ENCODE peak calls at places on chromosomes 5 and 9, in eight cellular contexts. One of them, this sample, is unnamed.

GRCh38 chr9:109918359-109919163 is 138.6 kb downstream of the PALM2AKAP2 start:
- DNase-seq in SK-N-SH: no peak
- DNase-seq in HCT116: no peak
- DNase-seq in PC-3: no peak
- DNase-seq in hepatocyte: no peak
- DNase-seq in MM.1S: peak; percentile 95
- DNase-seq in OCI-LY7: peak; percentile 96
- DNase-seq in neural progenitor cell: no peak
- DNase-seq in this sample: no peak

GRCh38 chr5:55316842-55317241 is 9.1 kb downstream of the MTREX start:
- DNase-seq in PC-3: no peak
- DNase-seq in neural progenitor cell: no peak
- DNase-seq in hepatocyte: no peak
- DNase-seq in SK-N-SH: no peak
- DNase-seq in HCT116: no peak
- DNase-seq in OCI-LY7: no peak
- DNase-seq in MM.1S: no peak
- DNase-seq in this sample: no peak

GRCh38 chr5:176716320-176716719 is 69.0 kb downstream of the TSPAN17 start:
- DNase-seq in HCT116: peak; percentile 15
- DNase-seq in SK-N-SH: peak; percentile 66
- DNase-seq in OCI-LY7: no peak
- DNase-seq in MM.1S: no peak
- DNase-seq in PC-3: peak; percentile 88
- DNase-seq in neural progenitor cell: no peak
- DNase-seq in hepatocyte: peak; percentile 37
- DNase-seq in this sample: peak; percentile 65

GRCh38 chr5:134252671-134253070 is 26.8 kb upstream of the PPP2CA start:
- DNase-seq in MM.1S: no peak
- DNase-seq in SK-N-SH: no peak
- DNase-seq in HCT116: peak; percentile 74
- DNase-seq in PC-3: peak; percentile 81
- DNase-seq in hepatocyte: peak; percentile 53
- DNase-seq in neural progenitor cell: no peak
- DNase-seq in OCI-LY7: no peak
- DNase-seq in this sample: peak; percentile 95

GRCh38 chr9:79477955-79478751 is 93.6 kb upstream of the TLE4 start:
- DNase-seq in HCT116: no peak
- DNase-seq in MM.1S: no peak
- DNase-seq in PC-3: peak; percentile 24
- DNase-seq in SK-N-SH: peak; percentile 21
- DNase-seq in neural progenitor cell: peak; percentile 77
- DNase-seq in hepatocyte: peak; percentile 49
- DNase-seq in OCI-LY7: peak; percentile 25
- DNase-seq in this sample: peak; percentile 24

GRCh38 chr5:122815218-122815767 is 30.1 kb upstream of the SNX24 start:
- DNase-seq in HCT116: no peak
- DNase-seq in hepatocyte: no peak
- DNase-seq in PC-3: no peak
- DNase-seq in neural progenitor cell: no peak
- DNase-seq in OCI-LY7: no peak
- DNase-seq in MM.1S: no peak
- DNase-seq in SK-N-SH: no peak
- DNase-seq in this sample: no peak

GRCh38 chr9:126624912-126625311 is 11.2 kb downstream of the LMX1B start:
- DNase-seq in MM.1S: no peak
- DNase-seq in SK-N-SH: no peak
- DNase-seq in HCT116: no peak
- DNase-seq in hepatocyte: no peak
- DNase-seq in neural progenitor cell: peak; percentile 84
- DNase-seq in PC-3: no peak
- DNase-seq in OCI-LY7: no peak
- DNase-seq in this sample: no peak

GRCh38 chr5:63053019-63053638 is 474.5 kb downstream of the LRRC70 start:
- DNase-seq in PC-3: no peak
- DNase-seq in SK-N-SH: no peak
- DNase-seq in HCT116: no peak
- DNase-seq in hepatocyte: peak; percentile 39
- DNase-seq in neural progenitor cell: no peak
- DNase-seq in MM.1S: no peak
- DNase-seq in OCI-LY7: no peak
- DNase-seq in this sample: no peak

GRCh38 chr9:126392662-126393383 is 66.2 kb downstream of the MVB12B start:
- DNase-seq in SK-N-SH: no peak
- DNase-seq in PC-3: no peak
- DNase-seq in hepatocyte: no peak
- DNase-seq in MM.1S: no peak
- DNase-seq in OCI-LY7: no peak
- DNase-seq in neural progenitor cell: no peak
- DNase-seq in HCT116: no peak
- DNase-seq in this sample: no peak

GRCh38 chr9:111866976-111867375 is 29.6 kb upstream of the UGCG start:
- DNase-seq in HCT116: no peak
- DNase-seq in hepatocyte: no peak
- DNase-seq in OCI-LY7: no peak
- DNase-seq in neural progenitor cell: no peak
- DNase-seq in PC-3: peak; percentile 84
- DNase-seq in MM.1S: no peak
- DNase-seq in SK-N-SH: no peak
- DNase-seq in this sample: peak; percentile 71

GRCh38 chr5:72746736-72747135 is 69.7 kb upstream of the TNPO1 start:
- DNase-seq in HCT116: no peak
- DNase-seq in MM.1S: no peak
- DNase-seq in SK-N-SH: no peak
- DNase-seq in hepatocyte: no peak
- DNase-seq in neural progenitor cell: no peak
- DNase-seq in OCI-LY7: no peak
- DNase-seq in PC-3: no peak
- DNase-seq in this sample: no peak

GRCh38 chr9:130897848-130898551 is 1.4 kb upstream of the QRFP start:
- DNase-seq in HCT116: no peak
- DNase-seq in OCI-LY7: no peak
- DNase-seq in hepatocyte: no peak
- DNase-seq in SK-N-SH: peak; percentile 70
- DNase-seq in neural progenitor cell: no peak
- DNase-seq in PC-3: no peak
- DNase-seq in MM.1S: no peak
- DNase-seq in this sample: no peak
- TF ChIP-seq EZH2phosphoT487 in HCT116: no peak
- TF ChIP-seq EZH2phosphoT487 in OCI-LY7: no peak
- TF ChIP-seq EZH2phosphoT487 in hepatocyte: no peak
- TF ChIP-seq EZH2phosphoT487 in SK-N-SH: no peak
- TF ChIP-seq EZH2phosphoT487 in neural progenitor cell: no peak
- TF ChIP-seq EZH2phosphoT487 in PC-3: no peak
- TF ChIP-seq EZH2phosphoT487 in MM.1S: no peak
- TF ChIP-seq EZH2phosphoT487 in this sample: no peak

GRCh38 chr5:8945972-8946371 is 599.9 kb downstream of the SEMA5A start:
- DNase-seq in HCT116: no peak
- DNase-seq in neural progenitor cell: no peak
- DNase-seq in hepatocyte: no peak
- DNase-seq in MM.1S: no peak
- DNase-seq in SK-N-SH: no peak
- DNase-seq in OCI-LY7: no peak
- DNase-seq in PC-3: no peak
- DNase-seq in this sample: no peak
- H3K9me3 ChIP-seq in HCT116: peaks cover 33% of the 10 kb centered on the region
- H3K9me3 ChIP-seq in neural progenitor cell: no peaks in the 10 kb centered on the region
- H3K9me3 ChIP-seq in hepatocyte: no peaks in the 10 kb centered on the region
- H3K9me3 ChIP-seq in MM.1S: no peaks in the 10 kb centered on the region
- H3K9me3 ChIP-seq in SK-N-SH: no peaks in the 10 kb centered on the region
- H3K9me3 ChIP-seq in OCI-LY7: no peaks in the 10 kb centered on the region
- H3K9me3 ChIP-seq in PC-3: no peaks in the 10 kb centered on the region
- H3K9me3 ChIP-seq in this sample: no peaks in the 10 kb centered on the region

DNA sequence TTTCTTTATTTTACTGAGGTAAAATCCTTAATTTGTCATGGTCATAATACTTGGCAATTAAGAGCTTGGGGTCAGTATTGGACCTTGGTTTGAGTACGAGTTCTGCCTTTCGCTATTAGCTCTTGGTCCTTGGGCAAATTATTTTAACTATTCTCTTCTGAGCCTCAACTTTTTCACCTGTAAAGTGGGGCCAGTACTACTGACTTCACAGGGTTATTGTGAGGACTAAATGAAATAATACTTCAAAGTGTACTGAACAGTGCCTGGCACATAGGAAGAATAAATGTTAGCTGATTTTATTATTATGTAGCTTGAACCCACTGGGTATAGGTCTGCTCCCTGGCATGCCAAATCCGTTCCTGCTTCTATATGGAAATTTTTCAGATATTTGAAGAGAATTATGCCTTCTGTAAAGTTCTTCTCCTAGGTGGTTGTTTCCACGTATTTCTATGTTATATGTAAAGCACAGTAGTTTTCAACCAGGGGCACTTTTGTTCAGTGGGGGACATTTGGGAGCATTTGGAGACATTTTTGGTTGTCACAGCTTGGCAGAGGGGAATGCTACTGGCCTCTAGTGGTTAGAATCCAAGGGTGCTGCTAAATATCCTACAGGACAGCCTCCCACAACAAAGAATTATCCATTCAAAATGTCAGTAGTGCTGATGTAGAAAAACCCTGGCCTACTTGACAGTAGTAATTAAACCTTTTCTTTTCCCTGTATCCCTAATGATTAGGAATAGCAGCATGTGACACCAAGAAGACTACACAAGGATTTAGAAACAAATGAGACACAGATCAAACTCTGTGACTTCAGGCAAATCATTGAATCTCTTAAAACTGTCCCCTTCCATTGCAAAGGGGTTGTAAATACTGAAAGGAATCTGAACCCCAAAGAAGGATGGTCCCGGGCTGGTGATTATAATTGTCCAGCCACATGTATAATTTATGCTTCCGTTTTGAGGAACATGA is 4.5 kb downstream of the RCL1 start:
- DNase-seq in HCT116: peak; percentile 38
- DNase-seq in PC-3: peak; percentile 50
- DNase-seq in MM.1S: peak; percentile 42
- DNase-seq in OCI-LY7: peak; percentile 50
- DNase-seq in hepatocyte: peak; percentile 32
- DNase-seq in SK-N-SH: peak; percentile 51
- DNase-seq in neural progenitor cell: peak; percentile 70
- DNase-seq in this sample: peak; percentile 71
- TF ChIP-seq EZH2phosphoT487 in HCT116: no peak
- TF ChIP-seq EZH2phosphoT487 in PC-3: no peak
- TF ChIP-seq EZH2phosphoT487 in MM.1S: no peak
- TF ChIP-seq EZH2phosphoT487 in OCI-LY7: no peak
- TF ChIP-seq EZH2phosphoT487 in hepatocyte: no peak
- TF ChIP-seq EZH2phosphoT487 in SK-N-SH: no peak
- TF ChIP-seq EZH2phosphoT487 in neural progenitor cell: no peak
- TF ChIP-seq EZH2phosphoT487 in this sample: no peak

GRCh38 chr5:178902849-178903248 is 7.1 kb downstream of the ZFP2 start:
- DNase-seq in OCI-LY7: no peak
- DNase-seq in hepatocyte: no peak
- DNase-seq in PC-3: no peak
- DNase-seq in MM.1S: no peak
- DNase-seq in SK-N-SH: no peak
- DNase-seq in HCT116: no peak
- DNase-seq in neural progenitor cell: no peak
- DNase-seq in this sample: peak; percentile 31
- H3K9me3 ChIP-seq in OCI-LY7: no peaks in the 10 kb centered on the region
- H3K9me3 ChIP-seq in hepatocyte: peaks cover 35% of the 10 kb centered on the region
- H3K9me3 ChIP-seq in PC-3: peaks cover 27% of the 10 kb centered on the region
- H3K9me3 ChIP-seq in MM.1S: no peaks in the 10 kb centered on the region
- H3K9me3 ChIP-seq in SK-N-SH: peaks cover 15% of the 10 kb centered on the region
- H3K9me3 ChIP-seq in HCT116: peaks cover 4% of the 10 kb centered on the region
- H3K9me3 ChIP-seq in neural progenitor cell: peaks cover 12% of the 10 kb centered on the region
- H3K9me3 ChIP-seq in this sample: peaks cover 4% of the 10 kb centered on the region

GRCh38 chr9:21579209-21579608 is 97.1 kb upstream of the IFNE start:
- DNase-seq in PC-3: no peak
- DNase-seq in OCI-LY7: no peak
- DNase-seq in HCT116: no peak
- DNase-seq in neural progenitor cell: no peak
- DNase-seq in MM.1S: no peak
- DNase-seq in hepatocyte: no peak
- DNase-seq in SK-N-SH: no peak
- DNase-seq in this sample: peak; percentile 56

GRCh38 chr9:21574261-21574660 is 92.1 kb upstream of the IFNE start:
- DNase-seq in OCI-LY7: no peak
- DNase-seq in PC-3: no peak
- DNase-seq in MM.1S: no peak
- DNase-seq in SK-N-SH: no peak
- DNase-seq in hepatocyte: no peak
- DNase-seq in neural progenitor cell: no peak
- DNase-seq in HCT116: no peak
- DNase-seq in this sample: no peak

GRCh38 chr9:21579743-21580142 is 97.6 kb upstream of the IFNE start:
- DNase-seq in neural progenitor cell: no peak
- DNase-seq in MM.1S: no peak
- DNase-seq in SK-N-SH: no peak
- DNase-seq in OCI-LY7: no peak
- DNase-seq in hepatocyte: no peak
- DNase-seq in PC-3: no peak
- DNase-seq in HCT116: no peak
- DNase-seq in this sample: no peak

GRCh38 chr9:21580636-21581353 is 98.7 kb upstream of the IFNE start:
- DNase-seq in OCI-LY7: no peak
- DNase-seq in neural progenitor cell: no peak
- DNase-seq in HCT116: no peak
- DNase-seq in PC-3: peak; percentile 77
- DNase-seq in hepatocyte: peak; percentile 14
- DNase-seq in SK-N-SH: no peak
- DNase-seq in MM.1S: no peak
- DNase-seq in this sample: no peak

GRCh38 chr9:21576331-21577189 is 94.4 kb upstream of the IFNE start:
- DNase-seq in OCI-LY7: no peak
- DNase-seq in SK-N-SH: no peak
- DNase-seq in MM.1S: no peak
- DNase-seq in PC-3: peak; percentile 83
- DNase-seq in hepatocyte: peak; percentile 38
- DNase-seq in HCT116: peak; percentile 93
- DNase-seq in neural progenitor cell: peak; percentile 87
- DNase-seq in this sample: peak; percentile 95
- TF ChIP-seq EZH2phosphoT487 in OCI-LY7: no peak
- TF ChIP-seq EZH2phosphoT487 in SK-N-SH: no peak
- TF ChIP-seq EZH2phosphoT487 in MM.1S: no peak
- TF ChIP-seq EZH2phosphoT487 in PC-3: no peak
- TF ChIP-seq EZH2phosphoT487 in hepatocyte: no peak
- TF ChIP-seq EZH2phosphoT487 in HCT116: no peak
- TF ChIP-seq EZH2phosphoT487 in neural progenitor cell: peak; percentile 99
- TF ChIP-seq EZH2phosphoT487 in this sample: no peak

DNA sequence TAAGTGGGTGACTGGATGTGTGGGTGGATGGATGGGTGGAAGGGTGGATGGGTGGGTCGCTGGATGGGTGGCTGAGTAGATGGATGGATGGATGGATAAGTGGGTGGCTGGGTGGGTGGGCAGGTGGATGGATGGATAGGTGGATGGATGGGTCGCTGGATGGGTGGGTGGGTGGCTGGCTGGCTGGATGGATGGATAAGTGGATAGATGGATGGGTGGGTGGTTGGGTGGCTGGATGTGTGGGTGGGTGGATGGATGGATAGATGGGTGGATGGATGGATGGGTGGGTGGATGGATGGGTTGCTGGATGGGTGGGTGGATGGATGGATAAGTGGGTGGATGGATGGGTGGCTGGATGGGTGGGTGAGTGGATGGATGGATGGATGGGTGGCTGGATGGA is 27.3 kb upstream of the CEP72 start:
- DNase-seq in MM.1S: no peak
- DNase-seq in hepatocyte: no peak
- DNase-seq in SK-N-SH: no peak
- DNase-seq in OCI-LY7: no peak
- DNase-seq in neural progenitor cell: no peak
- DNase-seq in HCT116: no peak
- DNase-seq in PC-3: no peak
- DNase-seq in this sample: no peak
- H3K9me3 ChIP-seq in MM.1S: no peaks in the 10 kb centered on the region
- H3K9me3 ChIP-seq in hepatocyte: no peaks in the 10 kb centered on the region
- H3K9me3 ChIP-seq in SK-N-SH: no peaks in the 10 kb centered on the region
- H3K9me3 ChIP-seq in OCI-LY7: no peaks in the 10 kb centered on the region
- H3K9me3 ChIP-seq in neural progenitor cell: no peaks in the 10 kb centered on the region
- H3K9me3 ChIP-seq in HCT116: no peaks in the 10 kb centered on the region
- H3K9me3 ChIP-seq in PC-3: no peaks in the 10 kb centered on the region
- H3K9me3 ChIP-seq in this sample: no peaks in the 10 kb centered on the region

This sample was measured in GM23248.